ENCODE peak calls at places on chromosomes 7 and 10, in ten cellular contexts. G, P, C, V, K, F, B, D, E and S are unnamed samples.

GRCh38 chr7:122717356-122718089 is 14.8 kb upstream of the RNF148 start:
- DNase-seq in G (no peak), P (no peak), C (no peak), V (no peak), K (no peak), F (no peak), B (no peak), D (no peak), E (no peak), S (no peak)

GRCh38 chr7:155263522-155264197 is 34.0 kb upstream of the INSIG1 start:
- DNase-seq in G (no peak), P (no peak), C (no peak), V (no peak), K (no peak), F (no peak), B (no peak), D (no peak), E (no peak), S (no peak)

GRCh38 chr10:71729023-71729649 is 9.6 kb upstream of the C10orf105 start:
- DNase-seq in G (no peak), P (no peak), C (no peak), V (no peak), K (no peak), F (peak), B (no peak), D (no peak), E (no peak), S (no peak)

GRCh38 chr7:129210989-129211312 is 13.9 kb upstream of the AHCYL2 start:
- DNase-seq in G (no peak), P (no peak), C (no peak), V (no peak), K (no peak), F (no peak), B (no peak), D (no peak), E (no peak), S (no peak)

GRCh38 chr7:69864283-69864682 is 266.0 kb downstream of the AUTS2 start:
- DNase-seq in G (no peak), P (no peak), C (no peak), V (no peak), K (no peak), F (no peak), B (no peak), D (no peak), E (no peak), S (no peak)

GRCh38 chr10:25226775-25227682 is 52.2 kb downstream of the GPR158 start:
- DNase-seq in G (no peak), P (peak), C (no peak), V (no peak), K (peak), F (peak), B (peak), D (peak), E (peak), S (peak)

GRCh38 chr10:133462512-133463305 is 9.0 kb downstream of the SCART1 start:
- DNase-seq in G (no peak), P (no peak), C (no peak), V (no peak), K (no peak), F (no peak), B (no peak), D (no peak), E (no peak), S (no peak)

GRCh38 chr7:94423865-94424264 is 29.2 kb downstream of the COL1A2 start:
- DNase-seq in G (no peak), P (no peak), C (no peak), V (no peak), K (no peak), F (no peak), B (no peak), D (no peak), E (peak), S (no peak)

GRCh38 chr10:52063159-52063558 is 250.9 kb upstream of the DKK1 start:
- DNase-seq in G (no peak), P (no peak), C (no peak), V (no peak), K (no peak), F (no peak), B (no peak), D (no peak), E (no peak), S (no peak)

GRCh38 chr7:130231792-130232191 is 24.1 kb downstream of the SSMEM1 start:
- DNase-seq in G (no peak), P (no peak), C (no peak), V (no peak), K (no peak), F (no peak), B (no peak), D (no peak), E (no peak), S (no peak)

GRCh38 chr7:80335473-80336232 is 176.2 kb downstream of the GNAT3 start:
- DNase-seq in G (no peak), P (no peak), C (no peak), V (no peak), K (peak), F (no peak), B (no peak), D (no peak), E (no peak), S (no peak)

GRCh38 chr10:77371848-77372247 is 265.8 kb downstream of the KCNMA1 start:
- DNase-seq in G (no peak), P (no peak), C (no peak), V (no peak), K (no peak), F (no peak), B (no peak), D (no peak), E (peak), S (no peak)

GRCh38 chr10:132303361-132304115 is 4.2 kb downstream of the STK32C start:
- DNase-seq in G (no peak), P (no peak), C (no peak), V (no peak), K (no peak), F (no peak), B (no peak), D (no peak), E (no peak), S (no peak)

GRCh38 chr7:133961724-133962123 is 165.4 kb upstream of the LRGUK start:
- DNase-seq in G (no peak), P (peak), C (no peak), V (no peak), K (no peak), F (no peak), B (no peak), D (no peak), E (no peak), S (no peak)

GRCh38 chr10:17512341-17513001 is 58.1 kb upstream of the ST8SIA6 start:
- DNase-seq in G (peak), P (no peak), C (no peak), V (no peak), K (peak), F (peak), B (peak), D (no peak), E (peak), S (no peak)

GRCh38 chr7:10121641-10122040 is 852.0 kb upstream of the PHF14 start:
- DNase-seq in G (no peak), P (no peak), C (no peak), V (no peak), K (peak), F (no peak), B (no peak), D (no peak), E (no peak), S (no peak)